ENCODE peak calls at places on chromosomes 11 and 22, in four cellular contexts. X, E, S and K are unnamed samples.

GRCh38 chr11:33631749-33632091 is 68.9 kb downstream of the C11orf91 start:
- DNase-seq in X (no peak), S (no peak), E (no peak), K (no peak)

GRCh38 chr11:35525501-35526175 is at the start of gene PAMR1:
- DNase-seq in X (peak), S (peak), E (no peak), K (peak)

GRCh38 chr11:68503792-68504191 is 43.2 kb downstream of the PPP6R3 start:
- DNase-seq in E (no peak), X (no peak), S (no peak), K (no peak)

GRCh38 chr11:9893474-9893873 is 229.6 kb downstream of the SWAP70 start:
- DNase-seq in E (no peak), S (no peak), X (no peak), K (no peak)

GRCh38 chr11:61028135-61028729 is 56.8 kb downstream of the CD6 start:
- DNase-seq in X (no peak), S (no peak), E (peak), K (no peak)

GRCh38 chr11:95121687-95122086 is 32.0 kb downstream of the ENDOD1 start:
- DNase-seq in X (no peak), S (no peak), E (no peak), K (no peak)

GRCh38 chr22:47888807-47889206 is 1126.4 kb downstream of the TBC1D22A start:
- DNase-seq in E (no peak), S (no peak), X (no peak), K (no peak)

GRCh38 chr11:9493492-9493891 is 32.7 kb downstream of the ZNF143 start:
- DNase-seq in E (no peak), S (no peak), X (no peak), K (no peak)

GRCh38 chr22:19762315-19763140 is 1.9 kb downstream of the TBX1 start:
- DNase-seq in X (no peak), E (no peak), S (no peak), K (no peak)

GRCh38 chr22:20216863-20217499 is 51.1 kb downstream of the RTN4R start:
- DNase-seq in S (no peak), X (no peak), E (no peak), K (no peak)

GRCh38 chr11:1113405-1114201 is 38.9 kb downstream of the MUC2 start:
- DNase-seq in X (no peak), S (no peak), E (no peak), K (no peak)

GRCh38 chr22:40182231-40182835 is 4.6 kb downstream of the TNRC6B start:
- DNase-seq in S (no peak), X (no peak), E (no peak), K (no peak)

GRCh38 chr22:32590556-32590955 is 115.9 kb downstream of the FBXO7 start:
- DNase-seq in S (no peak), X (no peak), E (no peak), K (no peak)

GRCh38 chr11:117528061-117528780 is 200.6 kb downstream of the CEP164 start:
- DNase-seq in S (no peak), E (no peak), X (no peak), K (no peak)

GRCh38 chr22:37001826-37002225 is 17.4 kb downstream of the TST start:
- DNase-seq in X (no peak), S (no peak), E (no peak), K (no peak)

GRCh38 chr11:459511-460220 is 9.6 kb downstream of the PTDSS2 start:
- DNase-seq in S (no peak), X (no peak), E (no peak), K (no peak)

GRCh38 chr22:50320116-50320515 is 6.7 kb downstream of the DENND6B start:
- DNase-seq in S (no peak), X (no peak), E (no peak), K (no peak)

GRCh38 chr22:41982886-41983285 is 13.6 kb downstream of the SEPTIN3 start:
- DNase-seq in E (no peak), X (no peak), S (no peak), K (no peak)

GRCh38 chr22:49023161-49023878 is 804.4 kb downstream of the BRD1 start:
- DNase-seq in E (no peak), S (no peak), X (no peak), K (no peak)

GRCh38 chr11:75031224-75031753 is 42.6 kb downstream of the NEU3 start:
- DNase-seq in S (no peak), E (no peak), X (no peak), K (no peak)

GRCh38 chr11:27700351-27701261 is at the start of gene BDNF:
- DNase-seq in X (peak), E (peak), S (peak), K (peak)

DNA sequence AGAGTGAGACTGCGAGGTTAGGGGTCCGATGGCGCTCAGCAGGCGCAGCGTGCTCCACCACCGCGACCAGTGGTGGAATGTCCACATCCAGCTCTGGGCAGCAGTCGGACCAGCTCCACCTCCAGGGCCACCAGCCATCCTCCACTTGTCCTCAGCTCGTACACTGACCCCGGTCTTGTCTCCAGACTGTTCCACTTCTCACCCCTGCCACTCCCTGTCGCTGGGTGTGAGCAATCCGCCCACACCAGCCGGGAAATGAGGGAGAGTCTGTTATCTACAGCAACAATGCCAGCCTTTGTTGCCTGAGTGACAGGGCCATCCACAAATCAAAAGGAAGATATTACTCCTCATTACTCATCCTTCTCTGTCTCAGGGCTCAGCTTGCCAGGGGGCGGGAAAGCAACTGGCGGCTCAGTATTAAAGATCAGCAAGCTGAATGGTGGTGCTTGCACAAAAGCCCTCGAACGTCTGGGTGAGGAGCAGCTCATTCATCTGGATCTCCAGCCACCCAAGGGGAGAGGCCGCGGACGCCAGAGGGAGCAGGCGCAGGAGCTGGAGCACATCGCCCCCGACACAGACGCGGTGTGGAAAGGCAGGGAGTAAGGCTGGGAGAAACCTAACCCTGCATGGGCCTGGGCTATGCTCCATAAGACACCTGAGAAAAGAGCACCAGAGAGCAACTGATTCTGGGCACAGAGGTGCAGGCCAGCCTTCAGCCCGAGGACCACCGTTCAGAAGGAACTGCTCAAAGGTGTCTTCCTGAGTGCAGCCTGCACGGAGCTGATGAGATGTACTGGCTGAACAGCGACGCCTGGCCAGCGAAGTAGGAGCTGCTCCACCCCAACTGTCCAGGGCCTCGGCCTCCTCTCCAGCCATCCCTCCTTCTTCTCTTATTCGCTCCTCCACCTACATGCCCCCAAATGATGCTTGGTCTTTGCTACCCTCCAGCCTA is 21.9 kb downstream of the IGSF9B start:
- DNase-seq in S (no peak), X (no peak), E (peak), K (no peak)
- TF ChIP-seq CTCF in S (no peak), X (no peak), E (no peak), K (no peak)

DNA sequence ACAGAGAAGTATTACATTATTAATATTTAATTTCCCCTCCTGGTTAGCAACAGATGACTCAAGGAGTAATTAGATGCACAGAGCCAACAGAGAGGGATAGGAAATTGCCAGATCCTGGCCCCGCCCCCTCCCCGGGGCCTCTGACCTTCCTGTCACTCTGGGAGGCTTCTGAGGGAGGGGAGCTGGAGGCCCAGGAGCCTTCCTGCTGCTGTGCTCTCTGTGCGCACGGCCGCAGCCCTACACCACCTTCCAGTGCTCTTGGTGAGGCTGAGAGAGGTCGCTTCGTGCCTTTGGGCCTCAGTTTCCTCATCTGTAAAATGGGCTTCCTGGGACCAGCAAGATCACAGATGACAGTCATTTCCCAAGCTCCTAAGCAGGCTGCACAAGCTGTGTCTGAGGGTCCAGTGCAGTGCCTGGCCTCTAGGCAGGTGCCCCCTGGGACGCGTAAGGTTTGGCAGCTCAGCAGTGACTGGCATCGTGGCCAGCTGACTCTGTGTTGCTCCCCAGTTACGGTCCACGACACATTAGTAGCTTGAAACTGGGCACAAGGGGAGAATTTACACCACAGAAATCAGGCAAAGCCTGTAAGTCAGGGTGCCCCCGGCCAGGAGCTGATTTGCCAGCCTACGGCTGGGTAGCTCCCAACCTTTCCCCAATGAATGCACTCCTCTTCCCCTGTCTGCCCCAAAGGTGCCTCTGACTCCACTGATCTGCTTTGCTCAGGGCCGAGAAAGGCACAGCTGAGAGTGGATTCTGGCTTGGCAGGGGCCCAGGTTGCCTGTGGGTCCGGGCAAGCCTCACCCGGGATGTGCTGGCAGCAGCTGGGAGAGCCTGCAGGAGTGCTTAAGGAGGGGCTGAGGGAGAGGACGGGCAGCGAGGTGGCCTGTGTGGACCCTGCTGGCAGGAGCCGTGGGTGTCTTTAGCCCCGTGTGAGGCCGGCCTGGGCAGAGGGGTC is 2.3 kb downstream of the ADORA2A start:
- DNase-seq in X (peak), S (peak), E (peak), K (peak)
- TF ChIP-seq CTCF in X (no peak), S (no peak), E (no peak), K (no peak)

GRCh38 chr22:22520667-22521602 is 865 bp upstream of the ZNF280A start:
- DNase-seq in X (no peak), S (no peak), E (no peak), K (no peak)

GRCh38 chr22:22516992-22517391 is 3.1 kb downstream of the ZNF280A start:
- DNase-seq in S (no peak), X (no peak), E (no peak), K (no peak)

GRCh38 chr22:22521631-22522030 is 1.6 kb upstream of the ZNF280A start:
- DNase-seq in S (no peak), E (no peak), X (no peak), K (no peak)

GRCh38 chr22:22519591-22519990 is 479 bp downstream of the ZNF280A start:
- DNase-seq in X (no peak), E (no peak), S (no peak), K (no peak)

DNA sequence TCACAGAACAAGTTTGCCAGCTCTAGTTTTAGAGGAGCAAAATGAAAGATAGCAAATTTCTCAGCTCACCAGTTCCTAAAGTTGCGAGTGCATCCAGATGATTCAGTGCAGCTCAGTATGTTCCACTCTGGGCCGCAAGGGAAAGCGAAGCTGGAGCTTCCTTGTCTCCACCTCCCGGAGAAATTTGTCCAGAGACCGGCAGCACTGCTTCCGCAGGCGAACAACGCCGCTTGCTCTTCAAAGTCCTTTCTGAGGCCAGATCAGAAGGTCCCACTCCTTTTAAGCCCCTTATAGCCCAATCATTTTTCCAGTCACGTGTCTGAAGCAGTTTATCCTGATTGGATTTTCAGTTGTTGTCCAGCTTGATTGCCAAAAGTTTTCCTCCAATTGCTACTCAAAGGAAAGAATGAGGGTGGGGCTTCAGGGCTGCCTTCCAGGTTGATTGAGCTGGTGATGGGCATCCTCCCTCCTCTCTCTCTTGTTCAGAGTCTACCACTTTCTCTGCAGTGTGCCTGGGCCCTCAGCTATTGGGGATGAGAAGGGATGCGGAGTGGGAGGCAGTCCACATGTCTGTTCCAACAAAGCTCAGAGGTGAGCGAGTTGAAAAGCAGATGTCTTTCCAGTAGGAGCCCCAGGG is at the start of gene ZNF280A:
- DNase-seq in S (no peak), X (no peak), E (no peak), K (no peak)
- TF ChIP-seq CTCF in S (no peak), X (no peak), E (no peak), K (no peak)

GRCh38 chr11:72813740-72814138 is 472 bp upstream of the ATG16L2 start:
- DNase-seq in E (peak), S (peak), X (no peak), K (peak)

GRCh38 chr11:72816404-72816990 is 2.3 kb downstream of the ATG16L2 start:
- DNase-seq in E (no peak), S (peak), X (no peak), K (no peak)

GRCh38 chr11:72814139-72814830 is at the start of gene ATG16L2:
- DNase-seq in X (peak), E (peak), S (peak), K (peak)

GRCh38 chr11:72812968-72813739 is 1.1 kb upstream of the ATG16L2 start:
- DNase-seq in S (peak), X (peak), E (peak), K (peak)

GRCh38 chr11:72814831-72815618 is 814 bp downstream of the ATG16L2 start:
- DNase-seq in S (peak), X (no peak), E (peak), K (peak)
- TF ChIP-seq CTCF in S (no peak), X (no peak), E (no peak), K (no peak)

GRCh38 chr11:121499405-121499804 is 46.6 kb upstream of the SORL1-AS1 start:
- DNase-seq in E (no peak), S (no peak), X (no peak), K (no peak)

GRCh38 chr11:121500717-121501116 is 48.0 kb upstream of the SORL1-AS1 start:
- DNase-seq in S (no peak), X (no peak), E (no peak), K (no peak)

GRCh38 chr11:121503056-121503455 is 50.3 kb upstream of the SORL1-AS1 start:
- DNase-seq in X (no peak), E (no peak), S (no peak), K (no peak)

GRCh38 chr11:121497176-121497995 is 44.6 kb upstream of the SORL1-AS1 start:
- DNase-seq in S (no peak), E (no peak), X (no peak), K (no peak)

DNA sequence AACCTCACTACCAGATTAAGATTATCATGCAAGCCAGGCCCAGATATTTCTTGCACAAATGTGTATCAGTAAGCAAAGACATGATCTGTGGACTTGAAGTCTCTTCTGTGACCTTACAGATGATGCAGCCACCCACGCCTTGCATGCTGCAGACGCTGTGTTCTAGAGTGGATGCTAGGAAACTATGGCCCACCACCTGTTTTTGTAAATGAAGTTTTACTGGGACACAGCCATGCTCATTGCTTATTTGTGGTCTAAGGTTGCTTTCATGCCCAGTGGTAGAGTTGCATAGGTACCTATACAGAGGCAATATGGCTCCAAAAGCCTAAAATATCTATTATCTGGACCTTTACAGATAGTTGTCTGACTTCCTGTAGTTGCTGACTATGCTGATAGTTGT is 47.5 kb upstream of the SORL1-AS1 start:
- DNase-seq in S (no peak), E (no peak), X (no peak), K (no peak)
- TF ChIP-seq CTCF in S (no peak), E (no peak), X (no peak), K (no peak)

GRCh38 chr22:22371031-22371541 is 126.5 kb downstream of the VPREB1 start:
- DNase-seq in S (no peak), E (no peak), X (no peak), K (no peak)
- TF ChIP-seq CTCF in S (no peak), E (no peak), X (no peak), K (no peak)